ENCODE peak calls at places on chromosome 13, in five cellular contexts. T is HCT116, W is esophagus squamous epithelium, E is body of pancreas, Q is Peyer's patch. M is an unnamed sample.

GRCh38 chr13:113851826-113852535 is 11.9 kb downstream of the GAS6 start:
- DNase-seq in Q (no peak), E (no peak), W (no peak), T (no peak), M (no peak)

GRCh38 chr13:60754691-60755090 is 357.7 kb downstream of the TDRD3 start:
- DNase-seq in T (no peak), Q (no peak), E (no peak), W (no peak), M (no peak)

GRCh38 chr13:28505543-28506135 is 10.7 kb upstream of the FLT1 start:
- DNase-seq in E (no peak), T (no peak), Q (no peak), W (no peak), M (no peak)

GRCh38 chr13:24605923-24606372 is 74.3 kb upstream of the ATP12A start:
- DNase-seq in T (peak; percentile 6), Q (no peak), W (no peak), E (peak; percentile 22), M (no peak)

GRCh38 chr13:35857769-35858168 is 273.4 kb downstream of the DCLK1 start:
- DNase-seq in Q (no peak), T (no peak), W (no peak), E (no peak), M (peak; percentile 68)

GRCh38 chr13:96963786-96964475 is 30.3 kb downstream of the OXGR1 start:
- DNase-seq in T (no peak), Q (no peak), W (no peak), E (no peak), M (no peak)

GRCh38 chr13:49165798-49166752 is 54.1 kb upstream of the MLNR start:
- DNase-seq in W (no peak), T (no peak), E (no peak), Q (no peak), M (no peak)

GRCh38 chr13:25494708-25495411 is 123.1 kb downstream of the ATP8A2 start:
- DNase-seq in W (no peak), Q (no peak), E (no peak), T (no peak), M (peak; percentile 37)

GRCh38 chr13:23599083-23599925 is 29.1 kb downstream of the TNFRSF19 start:
- DNase-seq in T (no peak), E (no peak), W (no peak), Q (no peak), M (no peak)

GRCh38 chr13:109385161-109385560 is 401.2 kb downstream of the IRS2 start:
- DNase-seq in E (no peak), T (no peak), W (no peak), Q (no peak), M (no peak)

GRCh38 chr13:18996627-18997051 is 185.0 kb downstream of the TUBA3C start:
- DNase-seq in T (no peak), E (peak; percentile 38), Q (no peak), W (no peak), M (no peak)

GRCh38 chr13:18992791-18993190 is 188.8 kb downstream of the TUBA3C start:
- DNase-seq in Q (no peak), E (peak; percentile 91), T (no peak), W (no peak), M (peak; percentile 39)

GRCh38 chr13:18996221-18996620 is 185.4 kb downstream of the TUBA3C start:
- DNase-seq in E (no peak), Q (no peak), T (no peak), W (no peak), M (peak; percentile 80)

GRCh38 chr13:18993884-18994660 is 187.6 kb downstream of the TUBA3C start:
- DNase-seq in E (peak; percentile 70), T (no peak), Q (no peak), W (no peak), M (peak; percentile 81)

DNA sequence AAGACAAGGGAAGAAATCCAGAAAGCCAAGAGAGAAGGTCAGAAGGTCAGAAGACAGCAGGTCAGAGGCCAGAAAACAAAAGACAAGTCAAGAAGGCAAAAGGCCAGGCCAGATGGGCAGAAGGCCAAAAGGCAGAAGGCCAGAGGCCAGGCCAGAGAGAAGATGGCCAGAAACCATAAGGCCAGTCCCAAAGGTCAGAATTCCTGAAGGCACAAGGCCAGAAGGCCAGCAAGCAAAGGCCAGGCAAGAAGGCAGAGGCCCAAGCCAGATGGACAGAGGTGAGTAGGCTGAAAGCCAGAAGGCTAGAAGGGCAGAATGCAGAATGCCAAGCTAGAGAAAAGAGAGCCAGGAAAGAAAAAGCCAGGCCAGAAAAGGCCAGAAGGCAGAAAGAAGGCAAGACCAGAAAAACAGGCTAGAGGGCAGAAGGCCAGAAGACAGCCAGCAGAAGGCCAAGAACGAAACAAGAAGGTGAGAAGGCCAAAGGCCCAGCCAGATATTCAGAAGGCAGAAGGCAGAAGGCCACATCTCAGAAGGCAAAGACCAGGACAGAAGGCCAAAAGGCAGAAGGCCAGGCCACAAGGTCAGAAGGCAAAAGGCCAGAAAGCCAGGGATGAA is 186.3 kb downstream of the TUBA3C start:
- DNase-seq in T (no peak), W (no peak), E (no peak), Q (no peak), M (peak; percentile 68)
- H3K9me3 ChIP-seq in T (peaks cover 21% of the 10 kb centered on the region), W (no peaks in the 10 kb centered on the region), E (no peaks in the 10 kb centered on the region), Q (no peaks in the 10 kb centered on the region), M (no peaks in the 10 kb centered on the region)

GRCh38 chr13:43023244-43023931 is at the start of gene DNAJC15:
- DNase-seq in T (peak; percentile 63), W (peak; percentile 27), Q (peak; percentile 79), E (peak; percentile 80), M (peak; percentile 94)
- TF ChIP-seq POLR2A in T (no peak), W (no peak), Q (peak; percentile 3), E (peak; percentile 78), M (no peak)

GRCh38 chr13:98345103-98345899 is 168.2 kb upstream of the RNF113B start:
- DNase-seq in W (no peak), T (no peak), Q (no peak), E (peak; percentile 19), M (no peak)
- TF ChIP-seq CTCF in W (no peak), T (no peak), Q (no peak), E (no peak), M (no peak)

GRCh38 chr13:101880581-101880980 is 428.1 kb downstream of the ITGBL1 start:
- DNase-seq in W (no peak), T (no peak), Q (no peak), E (no peak), M (no peak)

GRCh38 chr13:101881593-101881992 is 429.1 kb downstream of the ITGBL1 start:
- DNase-seq in E (no peak), W (no peak), T (no peak), Q (no peak), M (no peak)

GRCh38 chr13:101875717-101876393 is 423.4 kb downstream of the ITGBL1 start:
- DNase-seq in W (no peak), Q (no peak), E (no peak), T (no peak), M (no peak)

GRCh38 chr13:101875091-101875490 is 422.6 kb downstream of the ITGBL1 start:
- DNase-seq in E (no peak), W (no peak), Q (no peak), T (no peak), M (no peak)

DNA sequence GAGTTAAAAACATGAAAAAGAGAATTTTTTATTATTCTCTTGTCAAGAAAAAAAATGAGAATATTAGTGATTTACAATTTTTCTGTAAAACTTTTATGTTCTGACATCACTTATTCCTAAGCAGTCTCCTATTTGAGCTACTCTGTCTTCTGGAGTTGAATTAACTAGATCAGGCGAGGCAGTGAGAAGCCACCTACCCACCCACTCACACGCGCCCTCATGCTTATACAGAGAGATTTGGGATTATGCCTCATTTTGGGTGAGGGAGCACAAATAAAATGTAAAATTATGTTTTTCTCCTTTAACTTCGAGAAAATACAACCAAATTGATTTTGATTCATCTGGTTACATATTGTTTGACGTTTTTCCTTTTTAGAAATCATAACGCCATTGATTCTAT is 424.5 kb downstream of the ITGBL1 start:
- DNase-seq in W (no peak), Q (no peak), E (no peak), T (no peak), M (no peak)
- H3K9me3 ChIP-seq in W (no peaks in the 10 kb centered on the region), Q (no peaks in the 10 kb centered on the region), E (no peaks in the 10 kb centered on the region), T (no peaks in the 10 kb centered on the region), M (no peaks in the 10 kb centered on the region)

GRCh38 chr13:46053162-46054012 is 841 bp upstream of the ZC3H13 start:
- DNase-seq in T (no peak), Q (no peak), W (no peak), E (no peak), M (no peak)

GRCh38 chr13:46050771-46051170 is 1.8 kb downstream of the ZC3H13 start:
- DNase-seq in Q (no peak), E (no peak), W (no peak), T (no peak), M (no peak)

GRCh38 chr13:46051958-46052313 is 610 bp downstream of the ZC3H13 start:
- DNase-seq in E (no peak), T (no peak), W (no peak), Q (no peak), M (no peak)

GRCh38 chr13:46057251-46058015 is 4.9 kb upstream of the ZC3H13 start:
- DNase-seq in E (no peak), T (no peak), Q (no peak), W (no peak), M (no peak)

GRCh38 chr13:46052314-46053161 is at the start of gene ZC3H13:
- DNase-seq in Q (peak; percentile 96), W (peak; percentile 72), E (peak; percentile 92), T (peak; percentile 91), M (peak; percentile 96)
- TF ChIP-seq POLR2A in Q (peak; percentile 43), W (peak; percentile 31), E (peak; percentile 82), T (peak; percentile 91), M (no peak)

DNA sequence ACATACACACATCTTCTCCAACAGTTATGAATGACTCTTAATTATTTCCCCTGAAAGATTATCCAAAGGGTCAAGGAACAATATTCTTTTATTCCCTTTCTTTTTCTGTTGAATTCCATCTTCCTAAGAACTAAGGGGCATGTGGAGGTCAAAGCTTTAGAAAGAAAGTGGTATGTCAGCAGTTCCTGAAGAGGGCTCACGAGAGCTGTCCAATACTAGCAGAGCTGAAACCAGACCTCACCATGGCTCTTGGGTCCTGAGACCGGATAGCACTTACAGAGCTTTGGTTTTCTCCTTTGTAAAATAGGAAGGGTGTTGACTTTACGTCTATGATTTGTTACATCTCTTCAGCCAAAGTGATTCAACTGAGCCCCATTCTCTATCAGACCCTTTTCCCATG is 109.8 kb upstream of the FREM2 start:
- DNase-seq in Q (no peak), T (no peak), E (no peak), W (no peak), M (no peak)
- TF ChIP-seq CTCF in Q (no peak), T (no peak), E (no peak), W (no peak), M (no peak)

GRCh38 chr13:30314069-30314468 is 6.7 kb upstream of the KATNAL1 start:
- DNase-seq in T (no peak), Q (no peak), W (no peak), E (no peak), M (no peak)
- H3K9me3 ChIP-seq in T (no peaks in the 10 kb centered on the region), Q (no peaks in the 10 kb centered on the region), W (no peaks in the 10 kb centered on the region), E (no peaks in the 10 kb centered on the region), M (no peaks in the 10 kb centered on the region)

GRCh38 chr13:112711528-112712265 is 21.9 kb downstream of the ATP11A start:
- DNase-seq in Q (peak; percentile 21), T (peak; percentile 85), E (peak; percentile 61), W (no peak), M (peak; percentile 96)
- TF ChIP-seq POLR2A in Q (no peak), T (no peak), E (peak; percentile 12), W (no peak), M (no peak)

GRCh38 chr13:51768378-51768921 is 35.5 kb downstream of the DHRS12 start:
- DNase-seq in W (no peak), E (no peak), T (no peak), Q (no peak), M (peak; percentile 82)
- TF ChIP-seq CTCF in W (no peak), E (no peak), T (no peak), Q (no peak), M (no peak)